ENCODE peak calls at places on chromosome 10, in eight cellular contexts. T is neural progenitor cell, L is Peyer's patch, E is PC-9, I is A549, Z is body of pancreas, R is MM.1S, U is heart left ventricle. V is an unnamed sample. For H3K4me1, the result is how much of the 10 kb centered on the place peaks cover.

GRCh38 chr10:13949844-13950542 is 363.2 kb downstream of the PRPF18 start:
- DNase-seq in T (no peak), L (no peak), E (no peak), I (no peak), Z (no peak), R (no peak), U (no peak), V (no peak)

GRCh38 chr10:35412336-35412735 is 76.0 kb downstream of the CCNY start:
- DNase-seq in T (no peak), L (no peak), E (no peak), I (no peak), Z (no peak), R (no peak), U (no peak), V (peak)

GRCh38 chr10:46285966-46286620 is 704 bp upstream of the ANTXRL start:
- DNase-seq in T (no peak), L (peak), E (no peak), I (no peak), Z (no peak), R (no peak), U (peak), V (peak)

GRCh38 chr10:33107953-33108352 is 149.9 kb upstream of the ITGB1 start:
- DNase-seq in T (no peak), L (no peak), E (no peak), I (no peak), Z (no peak), R (no peak), U (no peak), V (no peak)

GRCh38 chr10:61899997-61900828 is 1.3 kb upstream of the ARID5B start:
- DNase-seq in T (peak), L (peak), E (peak), I (peak), Z (peak), R (peak), U (peak), V (no peak)

GRCh38 chr10:37700886-37701780 is 156.3 kb downstream of the ZNF248 start:
- DNase-seq in T (no peak), L (no peak), E (no peak), I (no peak), Z (no peak), R (peak), U (no peak), V (no peak)

GRCh38 chr10:3427846-3428442 is 255.4 kb upstream of the PITRM1 start:
- DNase-seq in T (no peak), L (no peak), E (no peak), I (no peak), Z (no peak), R (no peak), U (peak), V (no peak)

GRCh38 chr10:49448924-49449323 is 53.0 kb upstream of the DRGX start:
- DNase-seq in T (no peak), L (no peak), E (no peak), I (no peak), Z (no peak), R (no peak), U (no peak), V (no peak)

GRCh38 chr10:43958964-43959363 is 310.3 kb upstream of the ZNF32 start:
- DNase-seq in T (no peak), L (no peak), E (no peak), I (no peak), Z (no peak), R (no peak), U (no peak), V (no peak)

GRCh38 chr10:58660577-58661255 is 148.0 kb downstream of the BICC1 start:
- DNase-seq in T (no peak), L (no peak), E (no peak), I (no peak), Z (no peak), R (no peak), U (no peak), V (no peak)

GRCh38 chr10:125153693-125154490 is 6.5 kb downstream of the CTBP2 start:
- DNase-seq in T (no peak), L (no peak), E (no peak), I (no peak), Z (no peak), R (no peak), U (no peak), V (no peak)

GRCh38 chr10:133198621-133199487 is 31.2 kb upstream of the UTF1 start:
- DNase-seq in T (no peak), L (no peak), E (no peak), I (no peak), Z (no peak), R (no peak), U (peak), V (no peak)

GRCh38 chr10:13271552-13272163 is 28.2 kb downstream of the PHYH start:
- DNase-seq in T (peak), L (peak), E (peak), I (peak), Z (peak), R (peak), U (peak), V (peak)

GRCh38 chr10:95506056-95506737 is 55.0 kb downstream of the SORBS1 start:
- DNase-seq in T (no peak), L (no peak), E (no peak), I (no peak), Z (no peak), R (no peak), U (no peak), V (no peak)

GRCh38 chr10:95508730-95509129 is 52.4 kb downstream of the SORBS1 start:
- DNase-seq in T (peak), L (no peak), E (no peak), I (no peak), Z (no peak), R (no peak), U (no peak), V (peak)

GRCh38 chr10:95511314-95511713 is 49.9 kb downstream of the SORBS1 start:
- DNase-seq in T (no peak), L (no peak), E (no peak), I (no peak), Z (no peak), R (no peak), U (no peak), V (peak)

GRCh38 chr10:95505641-95506040 is 55.5 kb downstream of the SORBS1 start:
- DNase-seq in T (no peak), L (no peak), E (no peak), I (no peak), Z (no peak), R (no peak), U (no peak), V (no peak)

DNA sequence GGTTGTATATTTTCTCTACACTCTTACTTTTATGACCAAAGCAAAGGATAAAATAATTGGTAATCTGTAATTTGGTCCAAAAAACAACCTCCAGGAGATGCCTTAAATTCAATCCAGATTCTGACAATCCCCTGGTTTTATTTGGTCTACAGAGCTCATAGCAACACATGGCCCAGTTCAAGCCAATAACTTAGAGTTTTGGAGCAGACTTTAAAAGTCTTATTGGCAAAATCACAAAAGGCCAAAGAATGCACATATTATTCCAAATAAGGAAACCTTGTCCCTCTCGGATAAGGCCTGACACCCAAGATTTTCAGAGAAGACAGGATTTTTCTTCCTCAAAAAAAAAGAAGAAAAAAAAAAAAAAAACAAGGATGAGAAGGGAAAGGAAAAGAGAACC is 51.9 kb downstream of the SORBS1 start:
- DNase-seq in T (no peak), L (no peak), E (no peak), I (no peak), Z (no peak), R (no peak), U (no peak), V (no peak)
- H3K4me1 ChIP-seq in T (under half), L (under half), E (under half), I (under half), Z (half or more), R (under half), U (half or more), V (under half)

DNA sequence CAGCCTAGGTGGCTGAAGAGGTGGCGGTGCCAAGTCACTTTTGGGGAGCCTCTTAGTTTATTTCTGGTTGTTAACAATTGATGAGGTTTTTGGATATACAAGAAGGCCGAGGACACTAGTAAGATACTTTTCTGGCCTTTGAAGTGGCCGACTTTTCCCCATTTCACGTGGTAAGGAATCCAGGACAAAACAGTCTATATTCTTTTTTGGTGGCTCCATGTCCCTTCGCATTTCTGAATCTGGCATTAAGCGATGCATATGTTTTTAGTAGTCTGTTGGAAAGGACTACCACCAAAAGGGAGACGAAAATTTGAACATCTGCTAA is 1.4 kb downstream of the MLLT10 start:
- DNase-seq in T (no peak), L (no peak), E (no peak), I (no peak), Z (no peak), R (no peak), U (no peak), V (no peak)
- H3K4me1 ChIP-seq in T (under half), L (under half), E (under half), I (under half), Z (under half), R (under half), U (under half), V (under half)

GRCh38 chr10:80497187-80498038 is 40.3 kb upstream of the SH2D4B start:
- DNase-seq in T (no peak), L (peak), E (no peak), I (no peak), Z (no peak), R (no peak), U (peak), V (no peak)

GRCh38 chr10:80500572-80501380 is 36.9 kb upstream of the SH2D4B start:
- DNase-seq in T (no peak), L (peak), E (peak), I (no peak), Z (no peak), R (no peak), U (peak), V (peak)

GRCh38 chr10:80498039-80498832 is 39.5 kb upstream of the SH2D4B start:
- DNase-seq in T (no peak), L (no peak), E (no peak), I (no peak), Z (no peak), R (no peak), U (no peak), V (no peak)

GRCh38 chr10:80496555-80497172 is 41.0 kb upstream of the SH2D4B start:
- DNase-seq in T (no peak), L (no peak), E (no peak), I (no peak), Z (no peak), R (no peak), U (no peak), V (no peak)

GRCh38 chr10:80498833-80499671 is 38.6 kb upstream of the SH2D4B start:
- DNase-seq in T (no peak), L (peak), E (peak), I (peak), Z (peak), R (no peak), U (peak), V (peak)
- H3K4me1 ChIP-seq in T (under half), L (under half), E (half or more), I (half or more), Z (half or more), R (under half), U (half or more), V (under half)

DNA sequence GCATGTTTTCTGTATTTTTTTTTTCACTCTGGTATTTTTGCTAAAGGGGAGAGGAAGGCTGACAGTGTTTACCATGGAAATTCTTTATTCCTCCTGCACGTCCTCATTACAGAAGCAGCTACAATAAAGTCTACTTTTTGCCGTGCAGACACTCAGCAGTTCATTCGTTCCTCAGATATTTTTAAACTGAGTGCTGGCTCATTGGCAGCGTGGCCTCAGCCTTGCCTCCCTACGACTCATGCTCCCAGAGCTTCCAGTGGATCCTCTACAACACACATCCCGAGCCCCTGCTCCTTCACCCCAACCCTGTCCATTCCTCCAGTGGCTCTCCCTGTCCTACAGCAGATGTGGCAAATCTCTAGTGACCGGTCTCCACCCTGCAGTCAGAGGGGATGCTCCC is 239.2 kb upstream of the ZMIZ1 start:
- DNase-seq in T (no peak), L (no peak), E (no peak), I (no peak), Z (no peak), R (no peak), U (no peak), V (no peak)
- H3K4me1 ChIP-seq in T (under half), L (under half), E (under half), I (under half), Z (under half), R (under half), U (under half), V (under half)

GRCh38 chr10:1474376-1475094 is 262.8 kb downstream of the ADARB2 start:
- DNase-seq in T (no peak), L (no peak), E (no peak), I (no peak), Z (no peak), R (no peak), U (no peak), V (no peak)

GRCh38 chr10:1475095-1475583 is 262.2 kb downstream of the ADARB2 start:
- DNase-seq in T (no peak), L (no peak), E (no peak), I (no peak), Z (no peak), R (no peak), U (no peak), V (no peak)

GRCh38 chr10:1473874-1474273 is 263.5 kb downstream of the ADARB2 start:
- DNase-seq in T (no peak), L (no peak), E (no peak), I (no peak), Z (no peak), R (no peak), U (no peak), V (no peak)

GRCh38 chr10:1472605-1473004 is 264.7 kb downstream of the ADARB2 start:
- DNase-seq in T (no peak), L (no peak), E (no peak), I (no peak), Z (no peak), R (no peak), U (no peak), V (no peak)

GRCh38 chr10:1472178-1472577 is 265.1 kb downstream of the ADARB2 start:
- DNase-seq in T (no peak), L (no peak), E (no peak), I (no peak), Z (no peak), R (no peak), U (no peak), V (no peak)
- H3K4me1 ChIP-seq in T (under half), L (under half), E (under half), I (under half), Z (under half), R (under half), U (under half), V (under half)

GRCh38 chr10:72253002-72253401 is 20.7 kb upstream of the DDIT4 start:
- DNase-seq in T (no peak), L (no peak), E (no peak), I (no peak), Z (no peak), R (no peak), U (no peak), V (no peak)
- H3K4me1 ChIP-seq in T (half or more), L (under half), E (under half), I (half or more), Z (half or more), R (half or more), U (half or more), V (under half)

DNA sequence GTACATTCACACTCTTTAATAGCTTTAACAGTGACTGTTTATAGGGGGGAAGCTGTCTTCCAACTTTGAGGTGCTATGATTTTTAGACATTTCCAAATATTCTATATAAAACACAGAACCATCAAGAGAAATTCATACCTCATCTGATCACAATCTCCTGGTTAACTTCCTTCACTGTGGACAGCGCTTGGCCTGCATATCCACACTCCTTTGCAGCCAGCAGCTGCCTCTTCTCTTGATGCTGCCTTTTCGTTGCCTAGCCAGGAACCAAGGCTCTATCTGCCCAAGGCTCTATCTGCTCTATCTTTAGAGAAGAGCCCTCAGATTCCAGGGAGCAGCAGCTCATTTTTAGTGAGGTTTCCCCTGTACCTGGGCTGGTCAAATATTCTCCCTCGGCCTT is 252.0 kb downstream of the PTEN start:
- DNase-seq in T (no peak), L (no peak), E (no peak), I (no peak), Z (no peak), R (no peak), U (no peak), V (no peak)
- H3K4me1 ChIP-seq in T (under half), L (under half), E (under half), I (under half), Z (under half), R (under half), U (under half), V (under half)

GRCh38 chr10:112961609-112962008 is 11.6 kb downstream of the TCF7L2 start:
- DNase-seq in T (no peak), L (no peak), E (no peak), I (no peak), Z (no peak), R (no peak), U (no peak), V (no peak)

GRCh38 chr10:112958275-112958995 is 8.4 kb downstream of the TCF7L2 start:
- DNase-seq in T (no peak), L (no peak), E (no peak), I (no peak), Z (no peak), R (no peak), U (no peak), V (peak)

GRCh38 chr10:112962343-112962742 is 12.3 kb downstream of the TCF7L2 start:
- DNase-seq in T (no peak), L (no peak), E (no peak), I (no peak), Z (no peak), R (no peak), U (no peak), V (no peak)

GRCh38 chr10:112959207-112959838 is 9.3 kb downstream of the TCF7L2 start:
- DNase-seq in T (peak), L (no peak), E (no peak), I (no peak), Z (no peak), R (no peak), U (no peak), V (no peak)

DNA sequence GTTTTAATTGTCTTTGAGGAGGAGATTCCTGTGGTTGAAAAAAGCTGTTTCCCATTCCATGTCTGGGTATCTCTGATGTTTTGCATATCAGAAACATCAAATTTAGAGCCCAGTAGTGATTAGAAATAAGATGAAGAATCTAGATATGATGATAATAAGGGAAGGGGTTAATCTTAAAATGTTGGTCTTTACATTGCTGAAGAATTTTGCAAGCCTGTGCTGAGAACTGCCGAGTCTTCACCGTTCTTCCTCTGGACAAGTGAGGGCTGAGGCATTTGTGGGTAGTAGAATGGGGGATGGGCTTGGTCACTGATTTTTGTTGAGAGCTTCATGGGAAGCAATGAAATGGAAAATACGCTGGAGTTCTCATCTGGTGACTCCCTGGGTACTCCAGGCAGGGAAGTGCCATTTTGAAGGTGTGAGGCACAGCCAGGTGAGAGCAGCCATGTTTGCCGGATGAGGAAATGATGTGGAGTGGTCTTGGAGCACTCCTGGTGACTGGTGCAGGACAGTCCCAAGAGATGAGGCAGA is 10.2 kb downstream of the TCF7L2 start:
- DNase-seq in T (no peak), L (no peak), E (no peak), I (no peak), Z (no peak), R (no peak), U (no peak), V (peak)
- H3K4me1 ChIP-seq in T (half or more), L (under half), E (under half), I (half or more), Z (under half), R (under half), U (half or more), V (under half)

DNA sequence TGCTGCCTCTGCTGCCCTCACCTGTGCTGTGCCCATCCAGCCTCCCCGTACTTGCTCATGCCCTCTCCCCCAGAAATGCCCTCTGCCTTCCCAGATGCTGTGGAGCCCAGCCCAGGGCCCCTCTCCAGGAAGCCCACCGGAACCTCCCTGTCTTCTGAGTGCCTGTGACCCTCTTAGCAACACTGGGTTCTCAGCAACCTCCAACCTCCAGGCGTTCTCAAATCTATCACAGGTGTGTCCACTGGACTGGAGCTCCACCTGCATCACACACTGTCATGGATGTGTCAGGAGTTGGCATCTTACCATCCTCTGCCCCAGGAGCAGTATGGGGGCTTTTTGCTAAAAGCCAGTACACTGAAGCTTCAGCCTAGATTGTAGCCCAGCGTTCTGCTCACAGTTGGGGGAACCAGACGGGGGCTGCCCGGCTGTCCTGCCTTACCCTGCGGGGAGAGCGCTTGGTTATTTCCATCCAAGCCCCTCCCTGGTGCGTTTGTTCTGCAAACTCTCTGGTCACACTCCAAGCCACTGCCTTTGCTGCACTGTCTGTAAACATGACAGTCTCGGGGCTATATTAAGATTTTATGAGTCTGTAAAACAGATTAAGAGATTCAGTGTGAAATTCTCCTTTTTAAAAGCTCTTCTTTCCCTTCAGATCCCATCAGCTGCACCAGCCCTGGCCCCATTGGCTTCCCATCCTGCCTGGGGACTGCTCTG is 71.3 kb upstream of the CPXM2 start:
- DNase-seq in T (no peak), L (no peak), E (no peak), I (no peak), Z (no peak), R (no peak), U (no peak), V (no peak)
- H3K4me1 ChIP-seq in T (under half), L (under half), E (under half), I (under half), Z (under half), R (under half), U (under half), V (under half)